ENCODE peak calls at places on chromosomes 1 and 21, in seven cellular contexts. P, O, U, D, N, G and X are unnamed samples.

GRCh38 chr21:41641510-41641815 is 125.4 kb downstream of the RIPK4 start:
- DNase-seq in O (no peak), N (no peak), G (no peak), U (no peak), D (no peak), P (no peak), X (no peak)

GRCh38 chr1:145918992-145919939 is 749 bp upstream of the PEX11B start:
- DNase-seq in G (peak), D (peak), N (no peak), P (peak), O (peak), U (peak), X (peak)

GRCh38 chr1:51690285-51690961 is 73.5 kb downstream of the OSBPL9 start:
- DNase-seq in G (no peak), O (no peak), P (no peak), U (no peak), D (peak), N (no peak), X (no peak)

GRCh38 chr1:99748419-99748818 is 18.0 kb downstream of the FRRS1 start:
- DNase-seq in U (no peak), D (no peak), P (no peak), N (no peak), G (no peak), O (no peak), X (no peak)

GRCh38 chr1:198156745-198157240 is at the start of gene NEK7:
- DNase-seq in P (peak), U (peak), N (peak), G (peak), D (peak), O (peak), X (peak)

GRCh38 chr21:33208534-33208933 is 21.2 kb upstream of the IFNAR2 start:
- DNase-seq in O (no peak), P (no peak), D (no peak), G (no peak), N (no peak), U (no peak), X (no peak)

GRCh38 chr21:31554511-31555022 is 104.9 kb upstream of the SOD1 start:
- DNase-seq in G (no peak), P (no peak), U (no peak), N (no peak), D (no peak), O (no peak), X (no peak)

GRCh38 chr1:95309031-95309459 is 75.0 kb downstream of the RWDD3 start:
- DNase-seq in N (no peak), O (no peak), D (peak), U (no peak), P (no peak), G (no peak), X (no peak)

GRCh38 chr1:119288751-119289150 is 79.8 kb upstream of the HAO2 start:
- DNase-seq in N (no peak), U (no peak), D (peak), P (no peak), O (no peak), G (no peak), X (no peak)

GRCh38 chr1:207032528-207033017 is at the start of gene C1orf116:
- DNase-seq in N (peak), P (no peak), O (no peak), G (peak), U (peak), D (no peak), X (no peak)

GRCh38 chr1:86151427-86151826 is 5.1 kb downstream of the COL24A1 start:
- DNase-seq in P (no peak), D (peak), N (no peak), U (no peak), G (no peak), O (no peak), X (no peak)

GRCh38 chr1:20370628-20371200 is 80.0 kb downstream of the VWA5B1 start:
- DNase-seq in O (no peak), N (no peak), U (no peak), D (peak), P (no peak), G (no peak), X (no peak)

GRCh38 chr1:66274634-66275033 is 259.3 kb upstream of the SGIP1 start:
- DNase-seq in O (no peak), N (no peak), U (no peak), D (peak), G (no peak), P (no peak), X (no peak)

GRCh38 chr1:66494488-66494887 is 39.5 kb upstream of the SGIP1 start:
- DNase-seq in G (no peak), D (no peak), O (no peak), N (no peak), P (no peak), U (no peak), X (no peak)

GRCh38 chr1:58881471-58881994 is 97.7 kb upstream of the JUN start:
- DNase-seq in P (no peak), G (no peak), U (no peak), N (peak), D (peak), O (peak), X (peak)

GRCh38 chr1:66831529-66832239 is 30.6 kb upstream of the INSL5 start:
- DNase-seq in N (no peak), O (no peak), D (peak), G (no peak), U (no peak), P (no peak), X (no peak)

GRCh38 chr21:14686466-14687276 is 140.6 kb upstream of the SAMSN1 start:
- DNase-seq in G (no peak), D (no peak), O (no peak), N (no peak), U (no peak), P (no peak), X (peak)

GRCh38 chr1:71038942-71039341 is 8.7 kb downstream of the PTGER3 start:
- DNase-seq in N (no peak), D (no peak), P (no peak), O (no peak), G (no peak), U (no peak), X (no peak)

GRCh38 chr21:32359719-32360260 is 33.0 kb downstream of the URB1 start:
- DNase-seq in O (no peak), G (no peak), D (peak), P (no peak), N (no peak), U (no peak), X (no peak)

GRCh38 chr1:13892671-13893325 is 192.8 kb downstream of the PRDM2 start:
- DNase-seq in O (no peak), G (peak), U (no peak), D (no peak), N (no peak), P (no peak), X (no peak)

GRCh38 chr1:87269921-87270320 is 58.8 kb upstream of the LMO4 start:
- DNase-seq in O (no peak), N (no peak), U (no peak), G (no peak), P (no peak), D (no peak), X (no peak)

GRCh38 chr1:53478186-53478585 is 19.0 kb downstream of the DMRTB1 start:
- DNase-seq in G (no peak), D (no peak), P (no peak), O (no peak), N (no peak), U (no peak), X (no peak)

GRCh38 chr21:39221282-39221996 is 38.2 kb upstream of the PSMG1 start:
- DNase-seq in O (no peak), D (no peak), U (peak), N (no peak), G (no peak), P (no peak), X (no peak)

GRCh38 chr1:10642403-10643080 is 153.9 kb downstream of the CASZ1 start:
- DNase-seq in N (no peak), G (no peak), D (no peak), P (no peak), U (no peak), O (no peak), X (no peak)

GRCh38 chr1:76547916-76548315 is 319.4 kb upstream of the ST6GALNAC5 start:
- DNase-seq in P (no peak), G (no peak), N (no peak), U (no peak), D (no peak), O (no peak), X (no peak)

GRCh38 chr1:230753586-230754251 is 6.5 kb downstream of the CAPN9 start:
- DNase-seq in U (no peak), D (no peak), G (peak), N (no peak), P (no peak), O (no peak), X (peak)

GRCh38 chr1:152461544-152461943 is 47.5 kb upstream of the CRNN start:
- DNase-seq in U (peak), O (no peak), G (peak), D (peak), N (no peak), P (peak), X (no peak)

GRCh38 chr1:173015629-173016028 is 35.1 kb downstream of the TNFSF18 start:
- DNase-seq in P (no peak), D (no peak), N (no peak), G (no peak), O (no peak), U (no peak), X (no peak)

GRCh38 chr1:178935610-178936009 is 64.7 kb upstream of the ANGPTL1 start:
- DNase-seq in D (no peak), U (peak), O (no peak), G (peak), P (peak), N (no peak), X (peak)

GRCh38 chr1:53619811-53620619 is 118.9 kb downstream of the GLIS1 start:
- DNase-seq in O (peak), N (peak), D (no peak), G (no peak), U (no peak), P (peak), X (peak)

GRCh38 chr21:29267666-29268065 is 31.1 kb upstream of the BACH1 start:
- DNase-seq in N (no peak), G (no peak), D (no peak), P (no peak), O (no peak), U (no peak), X (no peak)

GRCh38 chr21:29277442-29277841 is 21.3 kb upstream of the BACH1 start:
- DNase-seq in O (no peak), G (no peak), U (no peak), D (no peak), N (no peak), P (no peak), X (no peak)

DNA sequence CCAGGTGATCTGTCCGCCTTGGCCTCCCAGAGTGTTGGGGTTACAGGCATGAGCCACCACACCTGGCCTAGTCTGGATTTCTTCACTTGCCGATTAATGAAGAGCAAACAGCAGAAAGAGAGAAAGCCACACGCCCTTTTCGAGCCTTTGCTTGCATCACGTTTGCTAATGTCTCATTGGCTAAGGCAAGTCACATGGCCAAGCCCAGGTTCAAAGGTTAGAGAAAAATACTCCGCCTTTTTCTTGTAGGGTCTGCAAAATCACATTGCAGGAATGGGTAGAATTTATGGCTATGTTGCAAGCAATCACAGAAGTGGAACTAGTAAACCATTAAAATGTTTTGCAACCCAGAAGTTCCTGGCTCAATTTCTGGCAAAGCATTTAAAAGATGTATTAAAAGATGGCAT is 26.8 kb upstream of the BACH1 start:
- DNase-seq in D (peak), P (no peak), N (no peak), U (no peak), G (no peak), O (no peak), X (no peak)
- H3K4me3 ChIP-seq in D (no peak), P (no peak), N (no peak), U (no peak), G (no peak), O (no peak), X (no peak)

GRCh38 chr1:156572663-156573018 is 276 bp upstream of the IQGAP3 start:
- DNase-seq in U (no peak), P (no peak), G (no peak), N (no peak), O (no peak), D (no peak), X (no peak)

GRCh38 chr1:156574039-156574633 is 1.8 kb upstream of the IQGAP3 start:
- DNase-seq in O (no peak), D (no peak), N (no peak), P (no peak), U (no peak), G (no peak), X (no peak)

GRCh38 chr1:156566436-156566835 is 5.9 kb downstream of the IQGAP3 start:
- DNase-seq in P (no peak), U (no peak), O (peak), N (no peak), G (no peak), D (no peak), X (no peak)

GRCh38 chr1:156571959-156572662 is at the start of gene IQGAP3:
- DNase-seq in D (peak), N (peak), P (peak), U (peak), G (peak), O (peak), X (peak)

DNA sequence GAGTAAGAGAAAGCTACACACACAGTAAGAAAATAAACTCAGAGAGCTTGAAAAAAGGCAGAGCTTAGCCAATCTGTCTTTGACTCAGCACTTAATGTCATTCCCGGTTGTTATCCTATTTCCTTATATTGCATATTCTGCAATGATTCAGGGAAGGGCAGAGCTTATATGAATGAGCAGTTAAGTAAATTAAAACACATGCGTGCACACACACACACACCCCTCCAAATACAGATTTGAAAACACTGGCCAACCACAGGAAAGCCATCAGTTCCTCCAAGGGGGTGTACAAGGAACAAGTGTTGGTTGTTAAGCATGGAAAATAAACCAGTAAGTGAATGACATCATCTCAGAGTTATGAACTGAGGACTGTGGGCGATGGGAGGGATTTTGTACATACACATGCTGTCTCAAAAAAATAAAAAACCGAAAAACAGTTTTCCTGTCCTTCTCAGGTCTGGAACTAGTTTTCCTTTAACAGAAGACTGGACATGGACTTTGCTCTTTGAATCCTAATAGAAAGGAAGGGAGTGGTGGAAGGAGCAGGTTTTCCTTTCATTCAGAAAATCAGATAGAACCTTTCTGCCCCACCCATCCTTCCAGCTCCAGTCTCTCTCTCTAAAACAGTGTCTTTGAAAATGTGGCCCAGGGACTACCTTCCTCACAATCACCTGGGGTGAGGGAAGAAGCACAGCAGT is 955 bp downstream of the IQGAP3 start:
- DNase-seq in O (no peak), U (no peak), P (no peak), G (no peak), N (no peak), D (peak), X (no peak)
- H3K4me3 ChIP-seq in O (no peak), U (no peak), P (no peak), G (peak), N (peak), D (peak), X (peak)

DNA sequence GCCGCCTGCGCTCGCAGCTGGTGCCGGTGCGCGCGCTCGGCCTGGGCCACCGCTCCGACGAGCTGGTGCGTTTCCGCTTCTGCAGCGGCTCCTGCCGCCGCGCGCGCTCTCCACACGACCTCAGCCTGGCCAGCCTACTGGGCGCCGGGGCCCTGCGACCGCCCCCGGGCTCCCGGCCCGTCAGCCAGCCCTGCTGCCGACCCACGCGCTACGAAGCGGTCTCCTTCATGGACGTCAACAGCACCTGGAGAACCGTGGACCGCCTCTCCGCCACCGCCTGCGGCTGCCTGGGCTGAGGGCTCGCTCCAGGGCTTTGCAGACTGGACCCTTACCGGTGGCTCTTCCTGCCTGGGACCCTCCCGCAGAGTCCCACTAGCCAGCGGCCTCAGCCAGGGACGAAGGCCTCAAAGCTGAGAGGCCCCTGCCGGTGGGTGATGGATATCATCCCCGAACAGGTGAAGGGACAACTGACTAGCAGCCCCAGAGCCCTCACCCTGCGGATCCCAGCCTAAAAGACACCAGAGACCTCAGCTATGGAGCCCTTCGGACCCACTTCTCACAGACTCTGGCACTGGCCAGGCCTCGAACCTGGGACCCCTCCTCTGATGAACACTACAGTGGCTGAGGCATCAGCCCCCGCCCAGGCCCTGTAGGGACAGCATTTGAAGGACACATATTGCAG is 3.0 kb downstream of the ARTN start:
- DNase-seq in U (no peak), D (no peak), G (peak), O (peak), N (no peak), P (no peak), X (no peak)
- H3K4me3 ChIP-seq in U (no peak), D (no peak), G (peak), O (peak), N (peak), P (no peak), X (peak)

DNA sequence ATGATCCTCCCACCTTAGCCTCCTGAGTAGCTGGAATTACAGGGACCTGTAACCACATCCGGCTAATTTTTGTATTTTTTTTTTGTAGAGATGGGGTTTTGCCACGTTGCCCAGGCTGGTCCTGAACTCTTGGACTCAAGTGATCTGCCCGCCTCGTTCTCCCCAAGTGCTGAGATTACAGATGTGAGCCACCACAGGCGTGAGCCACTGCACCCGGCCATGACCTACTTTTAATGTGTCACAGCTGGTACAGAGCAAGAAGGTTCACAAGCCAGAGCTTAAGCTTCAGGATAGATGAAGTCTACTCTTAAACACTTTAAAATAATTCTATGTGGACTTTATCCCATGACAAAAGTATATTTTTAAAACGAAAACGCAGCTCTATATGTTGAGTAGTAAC is 23.6 kb downstream of the ACBD3 start:
- DNase-seq in D (no peak), O (no peak), U (no peak), N (no peak), P (no peak), G (no peak), X (no peak)
- H3K4me3 ChIP-seq in D (no peak), O (no peak), U (no peak), N (no peak), P (no peak), G (no peak), X (no peak)

DNA sequence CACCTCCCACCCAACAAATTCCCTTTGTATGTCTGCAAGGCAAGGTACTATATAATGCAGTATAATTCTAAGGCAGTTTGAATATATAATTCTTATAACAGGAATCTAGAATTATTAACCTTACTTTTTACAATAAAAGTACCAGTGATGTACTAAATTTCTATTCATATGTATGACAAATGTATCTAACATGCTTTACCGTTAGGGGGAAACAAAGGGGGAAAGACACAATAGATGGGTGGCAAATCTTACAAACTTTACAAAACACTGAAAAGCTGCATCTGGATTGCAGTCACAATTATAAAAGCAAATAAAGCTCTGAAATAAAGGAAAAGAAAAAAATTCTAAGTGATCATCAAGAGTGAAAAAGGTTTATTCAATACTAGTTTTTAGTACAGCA is 2.3 kb downstream of the PIK3R3 start:
- DNase-seq in N (no peak), O (no peak), P (no peak), U (no peak), G (no peak), D (no peak), X (no peak)
- H3K4me3 ChIP-seq in N (peak), O (no peak), P (no peak), U (no peak), G (peak), D (no peak), X (peak)

DNA sequence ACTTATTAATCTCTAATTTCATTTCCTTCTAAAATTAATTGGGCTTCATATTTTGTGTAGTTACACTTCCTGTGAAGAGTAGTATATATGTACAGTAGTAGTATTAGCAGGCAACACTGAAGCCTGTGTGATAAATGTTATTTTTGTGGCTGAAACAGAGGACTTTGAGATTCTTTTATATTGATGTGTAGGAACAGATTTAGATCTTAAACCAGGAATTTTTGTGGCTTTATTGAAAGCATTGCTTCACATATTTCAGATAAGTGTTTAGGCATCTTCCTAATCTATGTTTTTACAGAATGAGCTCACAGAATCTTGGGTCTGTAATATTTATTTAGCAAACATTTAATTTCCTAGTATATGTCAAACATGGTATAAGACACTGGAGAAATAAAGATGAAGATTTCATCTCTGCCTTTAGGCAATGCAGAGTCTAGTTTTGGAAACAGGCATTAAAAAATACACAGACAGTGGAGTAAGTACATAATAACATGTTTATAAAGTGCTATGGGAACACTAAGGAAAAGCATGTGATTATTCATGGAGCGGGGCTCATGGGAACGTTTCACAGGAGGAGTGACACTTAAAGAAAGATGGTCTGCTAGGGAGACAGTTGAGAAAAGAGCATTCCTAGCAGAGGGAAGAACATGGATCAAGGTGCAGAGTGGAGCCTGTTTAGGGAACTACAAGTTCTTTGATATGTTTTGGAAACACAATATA is 52.7 kb downstream of the MIGA1 start:
- DNase-seq in O (no peak), N (no peak), D (peak), U (no peak), G (no peak), P (no peak), X (no peak)
- H3K4me3 ChIP-seq in O (no peak), N (no peak), D (no peak), U (no peak), G (no peak), P (no peak), X (no peak)